ENCODE peak calls at places on chromosomes 4 and X, in seven cellular contexts. L is activated naive CD4-positive, alpha-beta T cell treated with anti-CD3 and anti-CD28 coated beads for 36 hours; F is left lung; P is hepatic stellate cell; E is gastrocnemius medialis; J is mesothelial cell of epicardium; O is GM03348. Y is an unnamed sample.
A peak's percentile ranks its signal among the peaks of the same experiment; 100 is the strongest.

GRCh38 chr4:73451978-73452747 is 16.1 kb downstream of the AFP start:
- DNase-seq in L (no peak), F (no peak), P (no peak), E (no peak), J (no peak), O (no peak), Y (peak; percentile 10)

GRCh38 chrX:54447461-54447860 is 7.3 kb downstream of the TSR2 start:
- DNase-seq in L (no peak), F (no peak), P (peak; percentile 14), E (no peak), J (no peak), O (no peak), Y (no peak)

GRCh38 chr4:120007171-120007894 is 59.3 kb downstream of the MAD2L1 start:
- DNase-seq in L (no peak), F (no peak), P (peak; percentile 5), E (no peak), J (no peak), O (peak; percentile 53), Y (no peak)

GRCh38 chrX:64205735-64206491 is 405 bp upstream of the AMER1 start:
- DNase-seq in L (peak; percentile 90), F (peak; percentile 92), P (peak; percentile 90), E (peak; percentile 92), J (peak; percentile 88), O (peak; percentile 96), Y (peak; percentile 95)

GRCh38 chr4:174215936-174216699 is 67.3 kb downstream of the FBXO8 start:
- DNase-seq in L (no peak), F (no peak), P (no peak), E (no peak), J (no peak), O (peak; percentile 6), Y (no peak)

GRCh38 chr4:2465032-2465431 is 3.9 kb upstream of the RNF4 start:
- DNase-seq in L (no peak), F (no peak), P (no peak), E (no peak), J (no peak), O (no peak), Y (peak; percentile 34)

GRCh38 chr4:140856692-140857091 is 100.5 kb upstream of the TBC1D9 start:
- DNase-seq in L (no peak), F (no peak), P (peak; percentile 19), E (no peak), J (no peak), O (peak; percentile 60), Y (no peak)

GRCh38 chrX:48896611-48897011 is 957 bp downstream of the TIMM17B start:
- DNase-seq in L (no peak), F (no peak), P (peak; percentile 31), E (no peak), J (no peak), O (peak; percentile 18), Y (no peak)

GRCh38 chr4:10015140-10015753 is 6.0 kb downstream of the SLC2A9 start:
- DNase-seq in L (peak; percentile 73), F (no peak), P (no peak), E (no peak), J (no peak), O (no peak), Y (no peak)

GRCh38 chr4:52925531-52925968 is 63.4 kb downstream of the RASL11B start:
- DNase-seq in L (no peak), F (no peak), P (no peak), E (no peak), J (no peak), O (no peak), Y (no peak)